ENCODE peak calls at places on chromosomes 12 and 14, in five cellular contexts. J, O, V, Z and Q are unnamed samples.
A peak's percentile ranks its signal among the peaks of the same experiment; 100 is the strongest.

GRCh38 chr12:47095446-47096236 is 15.9 kb upstream of the AMIGO2 start:
- DNase-seq in J (no peak), O (no peak), V (peak; percentile 77), Z (no peak), Q (no peak)

GRCh38 chr14:30193791-30194407 is 266.3 kb upstream of the PRKD1 start:
- DNase-seq in J (no peak), O (no peak), V (peak; percentile 94), Z (no peak), Q (no peak)

GRCh38 chr12:120249875-120250795 is 15.4 kb downstream of the PXN start:
- DNase-seq in J (no peak), O (no peak), V (peak; percentile 41), Z (no peak), Q (no peak)

GRCh38 chr14:81219821-81220487 is 805 bp downstream of the GTF2A1 start:
- DNase-seq in J (peak; percentile 37), O (peak; percentile 26), V (peak; percentile 71), Z (no peak), Q (no peak)

GRCh38 chr12:130483616-130484180 is 146.0 kb downstream of the PIWIL1 start:
- DNase-seq in J (no peak), O (no peak), V (no peak), Z (no peak), Q (no peak)

GRCh38 chr14:24224618-24225071 is 7.5 kb downstream of the NEDD8 start:
- DNase-seq in J (no peak), O (no peak), V (peak; percentile 83), Z (no peak), Q (no peak)

GRCh38 chr14:68337279-68337678 is 455.6 kb downstream of the ZFP36L1 start:
- DNase-seq in J (no peak), O (no peak), V (no peak), Z (no peak), Q (no peak)

GRCh38 chr14:46250113-46250703 is 401.4 kb downstream of the RPL10L start:
- DNase-seq in J (no peak), O (no peak), V (peak; percentile 42), Z (peak; percentile 19), Q (peak; percentile 27)

GRCh38 chr12:107948675-107949074 is 174.2 kb downstream of the ASCL4 start:
- DNase-seq in J (no peak), O (no peak), V (no peak), Z (no peak), Q (no peak)

GRCh38 chr12:28506271-28506670 is 316.0 kb downstream of the CCDC91 start:
- DNase-seq in J (no peak), O (no peak), V (peak; percentile 18), Z (no peak), Q (peak; percentile 10)

GRCh38 chr12:9902539-9903228 is 21.4 kb downstream of the KLRF2 start:
- DNase-seq in J (no peak), O (no peak), V (no peak), Z (no peak), Q (no peak)

GRCh38 chr12:10170199-10170598 is 1.7 kb downstream of the OLR1 start:
- DNase-seq in J (no peak), O (no peak), V (peak; percentile 62), Z (no peak), Q (no peak)

GRCh38 chr14:22900088-22900799 is 17.2 kb downstream of the REM2 start:
- DNase-seq in J (no peak), O (no peak), V (peak; percentile 78), Z (peak; percentile 70), Q (peak; percentile 79)

GRCh38 chr12:42141981-42142606 is 2.6 kb downstream of the GXYLT1 start:
- DNase-seq in J (no peak), O (no peak), V (no peak), Z (no peak), Q (no peak)

GRCh38 chr12:132582058-132582420 is 28.3 kb downstream of the LRCOL1 start:
- DNase-seq in J (no peak), O (no peak), V (no peak), Z (no peak), Q (no peak)

GRCh38 chr14:73234586-73235394 is 2.5 kb upstream of the PAPLN start:
- DNase-seq in J (no peak), O (no peak), V (no peak), Z (no peak), Q (no peak)

GRCh38 chr12:98922871-98923270 is 277.8 kb downstream of the APAF1 start:
- DNase-seq in J (no peak), O (no peak), V (no peak), Z (no peak), Q (no peak)

GRCh38 chr12:103742349-103742784 is 98.7 kb downstream of the NT5DC3 start:
- DNase-seq in J (no peak), O (no peak), V (peak; percentile 39), Z (no peak), Q (no peak)

GRCh38 chr14:64074961-64075619 is 219.1 kb downstream of the ESR2 start:
- DNase-seq in J (no peak), O (no peak), V (peak; percentile 61), Z (no peak), Q (no peak)

GRCh38 chr12:3523728-3524127 is 32.7 kb downstream of the PRMT8 start:
- DNase-seq in J (no peak), O (no peak), V (no peak), Z (no peak), Q (no peak)

GRCh38 chr12:98594050-98594853 is 766 bp downstream of the SLC25A3 start:
- DNase-seq in J (no peak), O (no peak), V (peak; percentile 71), Z (no peak), Q (no peak)

GRCh38 chr12:131869871-131870418 is 24.5 kb upstream of the ULK1 start:
- DNase-seq in J (no peak), O (no peak), V (peak; percentile 83), Z (no peak), Q (no peak)

GRCh38 chr12:45988259-45988658 is 2.1 kb downstream of the SCAF11 start:
- DNase-seq in J (no peak), O (no peak), V (peak; percentile 86), Z (no peak), Q (no peak)

GRCh38 chr12:116015525-116015924 is 262.0 kb downstream of the MED13L start:
- DNase-seq in J (no peak), O (no peak), V (peak; percentile 77), Z (no peak), Q (peak; percentile 28)

GRCh38 chr12:47408171-47408871 is 297.5 kb downstream of the RPAP3 start:
- DNase-seq in J (peak; percentile 18), O (no peak), V (no peak), Z (peak; percentile 19), Q (no peak)

GRCh38 chr14:91406982-91407381 is 10.6 kb downstream of the CCDC88C start:
- DNase-seq in J (no peak), O (no peak), V (no peak), Z (no peak), Q (no peak)

GRCh38 chr14:104654119-104654518 is 35.3 kb upstream of the INF2 start:
- DNase-seq in J (no peak), O (no peak), V (no peak), Z (no peak), Q (no peak)

GRCh38 chr12:124098101-124098757 is 125.2 kb downstream of the ZNF664 start:
- DNase-seq in J (no peak), O (peak; percentile 49), V (no peak), Z (no peak), Q (no peak)

GRCh38 chr12:104279164-104279563 is 24.4 kb upstream of the EID3 start:
- DNase-seq in J (no peak), O (no peak), V (no peak), Z (no peak), Q (no peak)

GRCh38 chr12:89225401-89225800 is 126.9 kb downstream of the DUSP6 start:
- DNase-seq in J (peak; percentile 29), O (peak; percentile 45), V (peak; percentile 93), Z (peak; percentile 81), Q (no peak)

GRCh38 chr12:12788131-12788530 is 2.7 kb downstream of the APOLD1 start:
- DNase-seq in J (no peak), O (no peak), V (peak; percentile 23), Z (no peak), Q (no peak)

GRCh38 chr12:24507827-24508226 is 441.1 kb downstream of the BCAT1 start:
- DNase-seq in J (no peak), O (no peak), V (no peak), Z (no peak), Q (no peak)

GRCh38 chr12:86914716-86915115 is 658.5 kb upstream of the MGAT4C start:
- DNase-seq in J (no peak), O (no peak), V (peak; percentile 53), Z (peak; percentile 39), Q (peak; percentile 4)

GRCh38 chr12:76307083-76307482 is 41.1 kb downstream of the BBS10 start:
- DNase-seq in J (no peak), O (no peak), V (no peak), Z (no peak), Q (no peak)

GRCh38 chr14:61647704-61648103 is 47.6 kb upstream of the HIF1A start:
- DNase-seq in J (no peak), O (no peak), V (no peak), Z (no peak), Q (no peak)